ENCODE peak calls at places on chromosomes 13 and 19, in four cellular contexts. One of them, this sample, is unnamed.

GRCh38 chr13:112443191-112444000 is 67.2 kb downstream of the SPACA7 start:
- DNase-seq in HFF-Myc: no peak
- DNase-seq in mammary epithelial cell: no peak
- DNase-seq in HuH-7.5: no peak
- DNase-seq in this sample: no peak

GRCh38 chr13:74132152-74132767 is 1.9 kb downstream of the KLF12 start:
- DNase-seq in mammary epithelial cell: peak; percentile 11
- DNase-seq in HFF-Myc: no peak
- DNase-seq in HuH-7.5: no peak
- DNase-seq in this sample: peak; percentile 67

GRCh38 chr13:77810430-77810829 is 108.2 kb downstream of the EDNRB start:
- DNase-seq in mammary epithelial cell: peak; percentile 8
- DNase-seq in HFF-Myc: no peak
- DNase-seq in HuH-7.5: no peak
- DNase-seq in this sample: peak; percentile 65

GRCh38 chr13:67438465-67438864 is 208.3 kb upstream of the PCDH9 start:
- DNase-seq in HuH-7.5: peak; percentile 6
- DNase-seq in mammary epithelial cell: no peak
- DNase-seq in HFF-Myc: no peak
- DNase-seq in this sample: no peak

GRCh38 chr19:868458-869244 is 9.2 kb downstream of the CFD start:
- DNase-seq in HFF-Myc: no peak
- DNase-seq in mammary epithelial cell: no peak
- DNase-seq in HuH-7.5: no peak
- DNase-seq in this sample: no peak

GRCh38 chr13:45122941-45123340 is 2.6 kb downstream of the GTF2F2 start:
- DNase-seq in mammary epithelial cell: no peak
- DNase-seq in HuH-7.5: no peak
- DNase-seq in HFF-Myc: no peak
- DNase-seq in this sample: no peak

GRCh38 chr19:4896372-4896771 is 6.3 kb downstream of the ARRDC5 start:
- DNase-seq in HuH-7.5: no peak
- DNase-seq in mammary epithelial cell: peak; percentile 44
- DNase-seq in HFF-Myc: no peak
- DNase-seq in this sample: peak; percentile 39

GRCh38 chr13:99702687-99703319 is 201.5 kb downstream of the TM9SF2 start:
- DNase-seq in HuH-7.5: no peak
- DNase-seq in mammary epithelial cell: no peak
- DNase-seq in HFF-Myc: no peak
- DNase-seq in this sample: no peak

GRCh38 chr13:98983182-98983581 is 5.3 kb upstream of the DOCK9 start:
- DNase-seq in HuH-7.5: no peak
- DNase-seq in mammary epithelial cell: no peak
- DNase-seq in HFF-Myc: no peak
- DNase-seq in this sample: no peak

GRCh38 chr19:36043952-36044351 is 10.1 kb downstream of the THAP8 start:
- DNase-seq in mammary epithelial cell: no peak
- DNase-seq in HFF-Myc: no peak
- DNase-seq in HuH-7.5: no peak
- DNase-seq in this sample: no peak

GRCh38 chr19:51688665-51689571 is 4.2 kb upstream of the SPACA6 start:
- DNase-seq in HuH-7.5: peak; percentile 64
- DNase-seq in HFF-Myc: peak; percentile 66
- DNase-seq in mammary epithelial cell: peak; percentile 94
- DNase-seq in this sample: peak; percentile 96

GRCh38 chr13:102721800-102722231 is 27.0 kb upstream of the METTL21C start:
- DNase-seq in HFF-Myc: no peak
- DNase-seq in mammary epithelial cell: no peak
- DNase-seq in HuH-7.5: no peak
- DNase-seq in this sample: peak; percentile 48

GRCh38 chr13:64154514-64154913 is 2738.9 kb upstream of the PCDH20 start:
- DNase-seq in HuH-7.5: no peak
- DNase-seq in mammary epithelial cell: no peak
- DNase-seq in HFF-Myc: peak; percentile 1
- DNase-seq in this sample: peak; percentile 71

GRCh38 chr19:15418112-15418587 is 638 bp downstream of the AKAP8L start:
- DNase-seq in mammary epithelial cell: no peak
- DNase-seq in HuH-7.5: no peak
- DNase-seq in HFF-Myc: no peak
- DNase-seq in this sample: peak; percentile 18

This sample was measured in fibroblast of the aortic adventitia.